ENCODE peak calls at places on chromosome 20, in nine cellular contexts. B is neural progenitor cell, U is HL-60, J is mesothelial cell of epicardium, E is coronary artery, V is esophagus squamous epithelium, D is psoas muscle, F is HFFc6, W is endothelial cell of umbilical vein. M is an unnamed sample.

GRCh38 chr20:64032706-64033624 is 3.0 kb upstream of the C20orf204 start:
- DNase-seq in B (no peak), U (no peak), J (no peak), E (no peak), V (no peak), D (no peak), F (no peak), W (no peak), M (no peak)

GRCh38 chr20:9185511-9185910 is 116.6 kb downstream of the PLCB4 start:
- DNase-seq in B (no peak), U (no peak), J (no peak), E (no peak), V (no peak), D (no peak), F (peak), W (peak), M (no peak)

GRCh38 chr20:34713194-34713943 is 9.2 kb downstream of the TP53INP2 start:
- DNase-seq in B (no peak), U (no peak), J (no peak), E (no peak), V (no peak), D (no peak), F (peak), W (peak), M (peak)

GRCh38 chr20:64063389-64064144 is 569 bp downstream of the TCEA2 start:
- DNase-seq in B (peak), U (no peak), J (no peak), E (no peak), V (no peak), D (peak), F (no peak), W (no peak), M (peak)

GRCh38 chr20:5748246-5748645 is 2.0 kb upstream of the SHLD1 start:
- DNase-seq in B (no peak), U (no peak), J (no peak), E (no peak), V (no peak), D (no peak), F (no peak), W (no peak), M (no peak)

GRCh38 chr20:23451956-23452487 is 654 bp downstream of the CST11 start:
- DNase-seq in B (no peak), U (no peak), J (no peak), E (no peak), V (no peak), D (no peak), F (no peak), W (no peak), M (no peak)

GRCh38 chr20:5128886-5129285 is 2.1 kb downstream of the CDS2 start:
- DNase-seq in B (no peak), U (no peak), J (no peak), E (no peak), V (no peak), D (no peak), F (no peak), W (no peak), M (no peak)

GRCh38 chr20:58723628-58723984 is 31.0 kb downstream of the NPEPL1 start:
- DNase-seq in B (no peak), U (no peak), J (peak), E (no peak), V (no peak), D (no peak), F (no peak), W (no peak), M (no peak)

GRCh38 chr20:34621383-34622367 is 55.2 kb downstream of the PIGU start:
- DNase-seq in B (no peak), U (no peak), J (no peak), E (no peak), V (no peak), D (no peak), F (peak), W (no peak), M (no peak)

GRCh38 chr20:52524865-52525264 is 333.3 kb upstream of the ZFP64 start:
- DNase-seq in B (no peak), U (no peak), J (no peak), E (no peak), V (no peak), D (no peak), F (no peak), W (no peak), M (no peak)

GRCh38 chr20:40728470-40728869 is 39.4 kb upstream of the MAFB start:
- DNase-seq in B (no peak), U (no peak), J (no peak), E (no peak), V (no peak), D (no peak), F (no peak), W (no peak), M (no peak)

GRCh38 chr20:46572181-46572580 is 21.7 kb upstream of the OCSTAMP start:
- DNase-seq in B (no peak), U (no peak), J (no peak), E (no peak), V (no peak), D (no peak), F (no peak), W (peak), M (peak)

GRCh38 chr20:63628246-63628975 is 1.5 kb upstream of the GMEB2 start:
- DNase-seq in B (no peak), U (peak), J (no peak), E (no peak), V (no peak), D (peak), F (peak), W (peak), M (peak)

GRCh38 chr20:31505903-31506302 is 8.3 kb upstream of the HM13 start:
- DNase-seq in B (no peak), U (no peak), J (no peak), E (no peak), V (no peak), D (no peak), F (no peak), W (no peak), M (no peak)

GRCh38 chr20:37518606-37519507 is 2.2 kb upstream of the NNAT start:
- DNase-seq in B (peak), U (no peak), J (no peak), E (no peak), V (no peak), D (no peak), F (no peak), W (peak), M (no peak)

GRCh38 chr20:11229772-11230171 is 556.0 kb upstream of the JAG1 start:
- DNase-seq in B (peak), U (no peak), J (no peak), E (peak), V (no peak), D (peak), F (peak), W (peak), M (peak)

GRCh38 chr20:38152175-38153010 is 12.7 kb downstream of the TGM2 start:
- DNase-seq in B (no peak), U (peak), J (no peak), E (peak), V (peak), D (peak), F (no peak), W (peak), M (peak)

GRCh38 chr20:2373098-2373497 is 7.6 kb upstream of the TGM6 start:
- DNase-seq in B (no peak), U (no peak), J (no peak), E (no peak), V (no peak), D (no peak), F (no peak), W (no peak), M (no peak)

GRCh38 chr20:44728835-44729342 is 13.7 kb downstream of the CCN5 start:
- DNase-seq in B (peak), U (peak), J (no peak), E (peak), V (no peak), D (peak), F (peak), W (peak), M (peak)

GRCh38 chr20:46316984-46317684 is 8.8 kb upstream of the CDH22 start:
- DNase-seq in B (no peak), U (no peak), J (no peak), E (no peak), V (no peak), D (no peak), F (no peak), W (no peak), M (no peak)

GRCh38 chr20:63049561-63050221 is 42.9 kb upstream of the BHLHE23 start:
- DNase-seq in B (no peak), U (no peak), J (no peak), E (no peak), V (no peak), D (no peak), F (no peak), W (no peak), M (no peak)

GRCh38 chr20:23235173-23236027 is 115.2 kb upstream of the NXT1 start:
- DNase-seq in B (peak), U (peak), J (peak), E (peak), V (no peak), D (peak), F (peak), W (peak), M (peak)

GRCh38 chr20:48826883-48827771 is 672 bp downstream of the PREX1 start:
- DNase-seq in B (peak), U (peak), J (peak), E (no peak), V (no peak), D (no peak), F (no peak), W (peak), M (no peak)

GRCh38 chr20:33119725-33120720 is 40.6 kb downstream of the BPIFB4 start:
- DNase-seq in B (no peak), U (no peak), J (no peak), E (no peak), V (no peak), D (no peak), F (no peak), W (no peak), M (no peak)

GRCh38 chr20:891121-892080 is 24.7 kb downstream of the ANGPT4 start:
- DNase-seq in B (no peak), U (peak), J (no peak), E (no peak), V (no peak), D (peak), F (no peak), W (no peak), M (no peak)

GRCh38 chr20:13105864-13106457 is 97.2 kb downstream of the SPTLC3 start:
- DNase-seq in B (peak), U (no peak), J (no peak), E (no peak), V (no peak), D (no peak), F (peak), W (peak), M (no peak)

GRCh38 chr20:48247961-48248360 is 462.7 kb upstream of the SULF2 start:
- DNase-seq in B (no peak), U (no peak), J (no peak), E (no peak), V (no peak), D (no peak), F (no peak), W (no peak), M (no peak)

GRCh38 chr20:41360831-41361756 is 5.5 kb downstream of the EMILIN3 start:
- DNase-seq in B (no peak), U (no peak), J (no peak), E (no peak), V (no peak), D (no peak), F (no peak), W (no peak), M (no peak)

GRCh38 chr20:20466341-20466879 is 98.5 kb downstream of the INSM1 start:
- DNase-seq in B (no peak), U (peak), J (no peak), E (no peak), V (no peak), D (peak), F (peak), W (no peak), M (no peak)

DNA sequence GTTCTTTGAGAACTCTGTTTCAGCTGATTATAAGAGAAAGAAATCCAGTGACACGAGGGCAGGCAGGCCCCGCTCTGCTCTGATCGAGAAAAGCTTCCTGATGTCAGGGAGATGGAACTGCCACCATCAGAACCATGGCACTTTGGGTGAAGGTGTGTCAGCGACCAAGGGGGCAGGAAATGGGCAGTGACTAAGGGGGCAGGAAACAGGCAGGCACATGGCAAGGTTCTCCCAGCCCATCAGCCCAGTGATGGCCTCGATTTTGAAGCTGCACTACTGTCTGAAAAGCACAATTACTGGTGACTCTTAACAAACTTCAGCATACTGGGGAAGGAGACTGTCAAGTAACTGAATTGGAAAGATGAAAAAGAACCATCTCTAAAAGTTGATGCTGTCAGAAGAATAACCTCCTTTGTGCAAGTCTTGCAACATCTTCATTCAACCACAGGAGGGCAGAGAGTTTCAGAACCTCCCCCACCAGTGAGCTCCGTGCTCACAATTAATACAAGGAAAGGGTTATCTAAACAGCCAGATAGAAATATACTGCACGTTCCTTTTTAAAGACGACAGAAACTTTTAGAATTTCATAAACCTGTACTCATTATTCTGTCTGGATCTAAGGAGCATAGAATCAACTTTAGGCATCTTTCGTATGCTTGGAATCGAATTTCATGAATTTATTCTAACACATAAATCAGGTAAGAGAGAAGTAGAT is 39.1 kb downstream of the TMX4 start:
- DNase-seq in B (peak), U (peak), J (no peak), E (no peak), V (no peak), D (no peak), F (peak), W (peak), M (peak)
- TF ChIP-seq CTCF in B (peak), U (peak), J (peak), E (no peak), V (no peak), D (peak), F (peak), W (peak), M (no peak)

GRCh38 chr20:24778585-24779031 is 170.5 kb upstream of the CST7 start:
- DNase-seq in B (no peak), U (no peak), J (no peak), E (no peak), V (no peak), D (no peak), F (no peak), W (no peak), M (no peak)
- TF ChIP-seq CTCF in B (no peak), U (no peak), J (no peak), E (no peak), V (no peak), D (no peak), F (no peak), W (no peak), M (no peak)

GRCh38 chr20:56630506-56631317 is 1.6 kb downstream of the TFAP2C start:
- DNase-seq in B (peak), U (no peak), J (no peak), E (no peak), V (no peak), D (no peak), F (peak), W (no peak), M (no peak)
- TF ChIP-seq CTCF in B (peak), U (no peak), J (no peak), E (no peak), V (no peak), D (no peak), F (peak), W (no peak), M (no peak)

DNA sequence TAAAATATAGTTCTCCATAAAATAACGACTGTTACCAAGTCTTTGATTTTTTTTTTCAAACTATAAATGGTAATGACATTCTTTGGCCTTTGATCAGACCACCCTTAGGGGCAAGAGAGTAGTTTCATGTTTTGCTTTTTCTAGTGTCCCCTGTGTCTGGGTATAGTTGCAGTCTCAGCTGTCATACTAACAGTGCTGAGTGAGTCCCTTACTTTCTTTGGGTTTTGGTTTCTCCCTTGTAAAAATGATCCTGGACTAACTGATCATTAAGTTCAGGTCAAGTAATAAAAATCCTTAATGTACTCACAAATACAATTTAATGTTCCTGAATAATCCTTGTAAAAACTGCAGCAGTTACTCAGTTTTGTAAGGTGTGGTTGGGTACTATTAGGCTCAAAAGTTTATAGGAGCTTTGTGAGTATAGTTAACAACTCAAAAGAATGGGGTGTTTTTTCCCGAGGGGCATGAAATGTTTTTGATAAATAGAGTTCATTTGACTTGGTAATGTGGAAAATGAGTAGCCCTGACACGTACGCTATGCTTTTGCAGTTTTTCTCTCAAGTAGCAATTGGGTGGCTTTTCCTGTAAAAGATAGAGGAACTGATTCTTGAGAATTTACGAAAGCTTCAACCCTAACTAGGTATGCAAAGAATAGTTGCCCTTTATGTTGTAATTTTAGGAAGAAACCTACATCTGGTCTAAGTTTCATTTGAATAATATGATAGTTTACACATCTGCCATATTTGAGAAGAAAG is 6.2 kb downstream of the PTPN1 start:
- DNase-seq in B (no peak), U (no peak), J (no peak), E (no peak), V (no peak), D (no peak), F (no peak), W (no peak), M (no peak)
- TF ChIP-seq CTCF in B (no peak), U (no peak), J (no peak), E (no peak), V (no peak), D (no peak), F (no peak), W (no peak), M (no peak)

M was measured in Calu3.